ENCODE peak calls at places on chromosomes 3 and 15, in five cellular contexts. One of them, this sample, is unnamed.

GRCh38 chr15:69609176-69609575 is 156.6 kb downstream of the RPLP1 start:
- DNase-seq in lower leg skin: peak; percentile 18
- DNase-seq in esophagus squamous epithelium: no peak
- DNase-seq in cardiac muscle cell: no peak
- DNase-seq in DMS79: no peak
- DNase-seq in this sample: no peak

GRCh38 chr3:67719333-67719732 is 64.9 kb upstream of the SUCLG2 start:
- DNase-seq in lower leg skin: no peak
- DNase-seq in esophagus squamous epithelium: no peak
- DNase-seq in cardiac muscle cell: no peak
- DNase-seq in DMS79: no peak
- DNase-seq in this sample: no peak

GRCh38 chr3:67564008-67564407 is 90.4 kb downstream of the SUCLG2 start:
- DNase-seq in lower leg skin: no peak
- DNase-seq in esophagus squamous epithelium: no peak
- DNase-seq in cardiac muscle cell: no peak
- DNase-seq in DMS79: no peak
- DNase-seq in this sample: no peak

GRCh38 chr15:101277943-101278564 is 769 bp upstream of the SELENOS start:
- DNase-seq in lower leg skin: peak; percentile 46
- DNase-seq in esophagus squamous epithelium: no peak
- DNase-seq in cardiac muscle cell: no peak
- DNase-seq in DMS79: no peak
- DNase-seq in this sample: no peak

GRCh38 chr3:112889357-112889756 is 42.7 kb upstream of the CD200R1L start:
- DNase-seq in lower leg skin: no peak
- DNase-seq in esophagus squamous epithelium: no peak
- DNase-seq in cardiac muscle cell: no peak
- DNase-seq in DMS79: no peak
- DNase-seq in this sample: no peak

GRCh38 chr3:113844622-113845222 is 6.1 kb downstream of the GRAMD1C start:
- DNase-seq in lower leg skin: no peak
- DNase-seq in esophagus squamous epithelium: no peak
- DNase-seq in cardiac muscle cell: peak; percentile 37
- DNase-seq in DMS79: peak; percentile 20
- DNase-seq in this sample: no peak

GRCh38 chr15:87739866-87740265 is 516.7 kb downstream of the NTRK3 start:
- DNase-seq in lower leg skin: no peak
- DNase-seq in esophagus squamous epithelium: no peak
- DNase-seq in cardiac muscle cell: no peak
- DNase-seq in DMS79: no peak
- DNase-seq in this sample: no peak

GRCh38 chr15:31271706-31272557 is 54.7 kb upstream of the KLF13 start:
- DNase-seq in lower leg skin: peak; percentile 73
- DNase-seq in esophagus squamous epithelium: no peak
- DNase-seq in cardiac muscle cell: no peak
- DNase-seq in DMS79: no peak
- DNase-seq in this sample: no peak

GRCh38 chr3:32045091-32045964 is 61.1 kb upstream of the GPD1L start:
- DNase-seq in lower leg skin: no peak
- DNase-seq in esophagus squamous epithelium: no peak
- DNase-seq in cardiac muscle cell: peak; percentile 29
- DNase-seq in DMS79: no peak
- DNase-seq in this sample: no peak

GRCh38 chr15:33009603-33010002 is 184.9 kb downstream of the FMN1 start:
- DNase-seq in lower leg skin: no peak
- DNase-seq in esophagus squamous epithelium: no peak
- DNase-seq in cardiac muscle cell: no peak
- DNase-seq in DMS79: no peak
- DNase-seq in this sample: no peak

GRCh38 chr3:120071259-120071658 is 23.0 kb downstream of the GSK3B start:
- DNase-seq in lower leg skin: no peak
- DNase-seq in esophagus squamous epithelium: no peak
- DNase-seq in cardiac muscle cell: no peak
- DNase-seq in DMS79: no peak
- DNase-seq in this sample: no peak

GRCh38 chr3:141355242-141355641 is 13.1 kb upstream of the ZBTB38 start:
- DNase-seq in lower leg skin: no peak
- DNase-seq in esophagus squamous epithelium: no peak
- DNase-seq in cardiac muscle cell: no peak
- DNase-seq in DMS79: no peak
- DNase-seq in this sample: no peak

GRCh38 chr15:66661432-66662096 is 40.5 kb upstream of the SMAD6 start:
- DNase-seq in lower leg skin: peak; percentile 91
- DNase-seq in esophagus squamous epithelium: no peak
- DNase-seq in cardiac muscle cell: no peak
- DNase-seq in DMS79: no peak
- DNase-seq in this sample: no peak

GRCh38 chr15:93420477-93420876 is 331.5 kb upstream of the RGMA start:
- DNase-seq in lower leg skin: peak; percentile 65
- DNase-seq in esophagus squamous epithelium: no peak
- DNase-seq in cardiac muscle cell: no peak
- DNase-seq in DMS79: no peak
- DNase-seq in this sample: no peak

GRCh38 chr3:186921578-186921977 is 8.7 kb upstream of the ST6GAL1 start:
- DNase-seq in lower leg skin: no peak
- DNase-seq in esophagus squamous epithelium: no peak
- DNase-seq in cardiac muscle cell: peak; percentile 34
- DNase-seq in DMS79: no peak
- DNase-seq in this sample: no peak

GRCh38 chr3:155661042-155661441 is 83.8 kb downstream of the PLCH1 start:
- DNase-seq in lower leg skin: no peak
- DNase-seq in esophagus squamous epithelium: no peak
- DNase-seq in cardiac muscle cell: no peak
- DNase-seq in DMS79: no peak
- DNase-seq in this sample: no peak

GRCh38 chr3:49006591-49007067 is 562 bp upstream of the WDR6 start:
- DNase-seq in lower leg skin: no peak
- DNase-seq in esophagus squamous epithelium: no peak
- DNase-seq in cardiac muscle cell: peak; percentile 27
- DNase-seq in DMS79: no peak
- DNase-seq in this sample: no peak

GRCh38 chr3:13009132-13009945 is 63.9 kb downstream of the IQSEC1 start:
- DNase-seq in lower leg skin: no peak
- DNase-seq in esophagus squamous epithelium: no peak
- DNase-seq in cardiac muscle cell: no peak
- DNase-seq in DMS79: no peak
- DNase-seq in this sample: no peak

GRCh38 chr15:101482526-101483371 is 6.8 kb downstream of the PCSK6 start:
- DNase-seq in lower leg skin: peak; percentile 64
- DNase-seq in esophagus squamous epithelium: no peak
- DNase-seq in cardiac muscle cell: no peak
- DNase-seq in DMS79: no peak
- DNase-seq in this sample: no peak